ENCODE peak calls at places on chromosomes 4 and X, in seven cellular contexts. P, W, I, M, F, Z and T are unnamed samples.

GRCh38 chr4:13912436-13912835 is 284.9 kb upstream of the BOD1L1 start:
- DNase-seq in W (no peak), M (no peak), I (no peak), F (no peak), P (no peak), Z (no peak), T (no peak)

GRCh38 chrX:55264816-55265215 is at the start of gene PAGE3:
- DNase-seq in F (no peak), M (no peak), W (no peak), Z (no peak), P (no peak), I (no peak), T (no peak)

GRCh38 chr4:15651682-15652081 is 3.5 kb downstream of the FBXL5 start:
- DNase-seq in M (no peak), P (no peak), F (no peak), Z (no peak), I (no peak), W (no peak), T (no peak)

GRCh38 chr4:5979981-5980380 is 38.2 kb downstream of the C4orf50 start:
- DNase-seq in M (peak), Z (no peak), F (no peak), I (peak), W (no peak), P (peak), T (no peak)

GRCh38 chrX:49069038-49069437 is 4.8 kb downstream of the PRAF2 start:
- DNase-seq in F (no peak), W (no peak), M (no peak), P (no peak), Z (no peak), I (no peak), T (no peak)

GRCh38 chrX:104913348-104913747 is 307.1 kb downstream of the TEX13A start:
- DNase-seq in I (no peak), P (no peak), M (peak), Z (peak), F (no peak), W (peak), T (no peak)

GRCh38 chr4:10715135-10715534 is 30.6 kb upstream of the CLNK start:
- DNase-seq in Z (no peak), P (no peak), W (no peak), I (no peak), M (no peak), F (no peak), T (no peak)

GRCh38 chr4:80125252-80126177 is 52.5 kb upstream of the ANTXR2 start:
- DNase-seq in Z (peak), F (no peak), M (no peak), W (no peak), I (no peak), P (peak), T (no peak)

GRCh38 chr4:145829629-145830395 is 108.8 kb downstream of the ZNF827 start:
- DNase-seq in F (no peak), W (no peak), M (no peak), P (no peak), Z (no peak), I (no peak), T (no peak)

GRCh38 chr4:76003015-76003414 is 4.3 kb downstream of the CXCL9 start:
- DNase-seq in I (no peak), F (no peak), W (no peak), Z (no peak), M (no peak), P (no peak), T (no peak)

GRCh38 chrX:38627683-38628082 is 66.3 kb downstream of the TSPAN7 start:
- DNase-seq in W (peak), F (no peak), P (peak), Z (peak), I (no peak), M (peak), T (peak)

GRCh38 chr4:16032382-16032743 is 51.5 kb downstream of the PROM1 start:
- DNase-seq in I (no peak), F (no peak), W (peak), M (no peak), Z (no peak), P (no peak), T (no peak)

GRCh38 chr4:85964298-85964697 is 395.6 kb downstream of the MAPK10 start:
- DNase-seq in F (no peak), W (no peak), I (no peak), Z (no peak), P (no peak), M (no peak), T (peak)

GRCh38 chrX:47629419-47630210 is at the start of gene CFP:
- DNase-seq in P (no peak), F (no peak), Z (no peak), I (no peak), W (no peak), M (no peak), T (no peak)

GRCh38 chr4:10750714-10751113 is 66.1 kb upstream of the CLNK start:
- DNase-seq in P (no peak), Z (no peak), M (no peak), W (no peak), I (no peak), F (no peak), T (no peak)

GRCh38 chr4:175562537-175562936 is 249.5 kb downstream of the GPM6A start:
- DNase-seq in P (no peak), F (no peak), Z (no peak), M (no peak), I (no peak), W (no peak), T (no peak)

GRCh38 chr4:4593596-4593995 is 51.7 kb upstream of the STX18 start:
- DNase-seq in W (no peak), I (no peak), F (no peak), P (no peak), M (no peak), Z (no peak), T (no peak)

GRCh38 chr4:101500742-101501141 is 153.4 kb upstream of the PPP3CA start:
- DNase-seq in P (no peak), Z (no peak), W (no peak), F (no peak), M (no peak), I (no peak), T (no peak)

GRCh38 chr4:98571161-98571786 is 87.1 kb downstream of the TSPAN5 start:
- DNase-seq in P (no peak), M (no peak), Z (no peak), I (no peak), F (no peak), W (no peak), T (no peak)

GRCh38 chr4:109548655-109549054 is 11.4 kb upstream of the MCUB start:
- DNase-seq in W (no peak), F (no peak), M (no peak), Z (no peak), I (no peak), P (no peak), T (no peak)

GRCh38 chrX:91081873-91082272 is 352.8 kb upstream of the PABPC5 start:
- DNase-seq in F (no peak), W (no peak), P (no peak), Z (no peak), I (no peak), M (no peak), T (no peak)

GRCh38 chrX:31580726-31581125 is 508.9 kb upstream of the FTHL17 start:
- DNase-seq in F (no peak), P (no peak), M (no peak), W (no peak), I (no peak), Z (no peak), T (no peak)

GRCh38 chrX:57453901-57454300 is 137.9 kb upstream of the ZXDB start:
- DNase-seq in W (peak), M (peak), Z (peak), I (no peak), F (peak), P (no peak), T (peak)

GRCh38 chrX:30612250-30612655 is 34.7 kb upstream of the TASL start:
- DNase-seq in F (no peak), W (peak), I (no peak), P (no peak), Z (no peak), M (no peak), T (no peak)

GRCh38 chr4:138225477-138225876 is 16.7 kb downstream of the SLC7A11 start:
- DNase-seq in F (no peak), I (no peak), W (no peak), P (no peak), M (no peak), Z (no peak), T (no peak)

GRCh38 chr4:93835929-93836328 is 7.4 kb downstream of the ATOH1 start:
- DNase-seq in M (no peak), W (no peak), P (no peak), F (no peak), Z (no peak), I (no peak), T (no peak)

GRCh38 chr4:51906167-51906647 is 63.3 kb downstream of the DCUN1D4 start:
- DNase-seq in M (no peak), I (no peak), Z (no peak), F (peak), P (no peak), W (no peak), T (no peak)

GRCh38 chr4:126772662-126773061 is 860.1 kb upstream of the INTU start:
- DNase-seq in W (no peak), M (no peak), P (no peak), I (no peak), F (no peak), Z (no peak), T (no peak)
- TF ChIP-seq JUND in W (no peak), M (no peak), P (no peak), I (no peak), F (no peak), Z (no peak), T (no peak)

GRCh38 chrX:121036951-121037350 is 10.5 kb upstream of the GLUD2 start:
- DNase-seq in P (no peak), W (no peak), F (no peak), I (no peak), Z (no peak), M (no peak), T (no peak)
- TF ChIP-seq JUND in P (no peak), W (no peak), F (no peak), I (no peak), Z (no peak), M (no peak), T (no peak)

GRCh38 chrX:150696836-150697235 is 3.6 kb downstream of the MTMR1 start:
- DNase-seq in F (no peak), W (no peak), P (no peak), I (no peak), Z (no peak), M (no peak), T (no peak)
- TF ChIP-seq JUND in F (no peak), W (no peak), P (no peak), I (no peak), Z (no peak), M (no peak), T (no peak)

DNA sequence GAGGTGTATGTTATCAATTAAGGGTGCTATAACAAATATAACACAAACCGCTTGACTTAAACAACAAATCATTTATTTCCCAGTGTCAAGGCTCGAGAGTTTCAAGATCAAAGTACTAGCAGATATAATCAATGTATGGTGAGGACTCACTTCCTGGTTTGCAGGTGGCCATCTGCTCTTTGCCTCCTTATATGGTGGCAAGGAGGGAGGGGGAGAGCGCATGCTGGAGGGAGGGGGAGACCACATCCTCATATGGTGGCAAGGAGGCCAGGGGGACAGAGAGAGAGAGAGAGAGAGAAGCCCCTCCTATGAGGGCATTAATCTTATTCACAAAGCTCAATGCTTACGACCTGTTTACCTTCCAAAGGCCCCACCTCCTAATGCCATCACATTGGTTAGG is 372.3 kb upstream of the SPOCK3 start:
- DNase-seq in P (no peak), M (no peak), I (no peak), W (no peak), Z (no peak), F (no peak), T (no peak)
- TF ChIP-seq JUND in P (no peak), M (no peak), I (no peak), W (no peak), Z (no peak), F (no peak), T (no peak)

GRCh38 chrX:153611298-153612095 is 12.6 kb upstream of the CCNQ start:
- DNase-seq in W (no peak), M (no peak), I (no peak), F (no peak), Z (no peak), P (no peak), T (no peak)

GRCh38 chrX:153609917-153610833 is 11.2 kb upstream of the CCNQ start:
- DNase-seq in P (peak), I (peak), F (no peak), M (peak), W (peak), Z (peak), T (peak)

GRCh38 chrX:153612413-153612812 is 13.5 kb upstream of the CCNQ start:
- DNase-seq in F (no peak), P (no peak), Z (no peak), I (no peak), W (no peak), M (no peak), T (no peak)

GRCh38 chrX:153610834-153611209 is 11.9 kb upstream of the CCNQ start:
- DNase-seq in F (no peak), W (no peak), M (no peak), I (no peak), Z (no peak), P (no peak), T (no peak)

DNA sequence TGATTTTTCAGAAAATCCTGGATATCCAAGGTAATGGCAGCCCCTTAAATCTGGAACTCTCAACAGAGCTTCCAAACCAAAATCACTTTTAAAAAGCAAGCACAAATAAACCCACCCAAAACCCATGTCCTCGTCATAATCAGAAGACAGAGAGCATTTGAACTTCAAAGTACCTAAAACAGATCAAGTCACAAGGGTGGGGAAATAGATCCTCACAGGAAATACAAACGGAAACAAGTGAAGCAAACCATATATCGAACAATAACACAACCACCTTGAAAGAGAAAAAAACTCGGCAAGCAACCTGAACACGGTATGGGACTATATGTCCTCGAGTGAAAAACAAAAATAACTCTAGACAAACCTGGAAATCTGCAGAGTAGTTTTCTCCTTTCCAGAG is 15.9 kb upstream of the CCNQ start:
- DNase-seq in W (no peak), P (no peak), F (no peak), Z (no peak), M (no peak), I (no peak), T (no peak)
- TF ChIP-seq JUND in W (no peak), P (no peak), F (no peak), Z (no peak), M (no peak), I (no peak), T (no peak)

GRCh38 chr4:123232439-123232838 is 164.2 kb upstream of the SPRY1 start:
- DNase-seq in P (no peak), W (no peak), M (no peak), F (no peak), Z (no peak), I (no peak), T (no peak)
- TF ChIP-seq JUND in P (no peak), W (no peak), M (no peak), F (no peak), Z (no peak), I (no peak), T (no peak)